ENCODE peak calls at places on chromosomes 13 and 19, in five cellular contexts. G is HCT116, K is IMR-90, Q is stomach, O is GM23248. R is an unnamed sample. For H3K9me3, the result is how much of the 10 kb centered on the place peaks cover.

GRCh38 chr13:26719356-26719945 is 41.1 kb downstream of the GPR12 start:
- DNase-seq in Q (no peak), K (peak), G (no peak), O (peak), R (no peak)

GRCh38 chr19:30070970-30071632 is 129.1 kb downstream of the URI1 start:
- DNase-seq in O (no peak), K (no peak), Q (no peak), G (no peak), R (no peak)

GRCh38 chr19:6056801-6057650 is 53.3 kb downstream of the RFX2 start:
- DNase-seq in G (no peak), Q (peak), K (peak), O (peak), R (peak)

GRCh38 chr19:28531979-28532378 is 681.0 kb downstream of the UQCRFS1 start:
- DNase-seq in Q (no peak), O (no peak), G (no peak), K (no peak), R (no peak)

GRCh38 chr19:13100871-13101589 is 1.6 kb downstream of the LYL1 start:
- DNase-seq in O (peak), Q (no peak), G (no peak), K (no peak), R (no peak)

GRCh38 chr19:5850743-5851293 is 431 bp downstream of the FUT3 start:
- DNase-seq in K (peak), G (no peak), Q (peak), O (peak), R (peak)

GRCh38 chr19:34319785-34320184 is 45.2 kb upstream of the GPI start:
- DNase-seq in K (peak), G (no peak), Q (no peak), O (no peak), R (no peak)

GRCh38 chr19:17475541-17476115 is 5.3 kb downstream of the SLC27A1 start:
- DNase-seq in K (peak), G (peak), Q (peak), O (peak), R (no peak)

GRCh38 chr19:38425810-38426466 is at the start of gene RASGRP4:
- DNase-seq in G (no peak), K (no peak), O (no peak), Q (no peak), R (no peak)

GRCh38 chr13:31556376-31556775 is 182.9 kb upstream of the RXFP2 start:
- DNase-seq in Q (no peak), O (peak), K (peak), G (no peak), R (no peak)

GRCh38 chr19:43777163-43777700 is 3.5 kb downstream of the KCNN4 start:
- DNase-seq in K (peak), Q (no peak), O (peak), G (no peak), R (no peak)

GRCh38 chr13:113338451-113338850 is 25.5 kb downstream of the GRTP1 start:
- DNase-seq in Q (no peak), O (no peak), K (no peak), G (no peak), R (no peak)

GRCh38 chr13:43687038-43687437 is 99.7 kb downstream of the ENOX1 start:
- DNase-seq in Q (no peak), G (no peak), O (no peak), K (no peak), R (no peak)

GRCh38 chr19:46944918-46945628 is 74.6 kb upstream of the NPAS1 start:
- DNase-seq in K (peak), Q (no peak), O (peak), G (no peak), R (peak)

GRCh38 chr19:38685666-38686529 is 38.4 kb downstream of the ACTN4 start:
- DNase-seq in O (peak), G (peak), Q (no peak), K (peak), R (peak)

GRCh38 chr19:19662866-19663291 is 597 bp downstream of the ATP13A1 start:
- DNase-seq in K (peak), Q (no peak), O (peak), G (no peak), R (peak)

GRCh38 chr19:43651758-43652545 is 12.3 kb upstream of the CADM4 start:
- DNase-seq in G (no peak), O (peak), K (peak), Q (peak), R (peak)

GRCh38 chr19:32174386-32175113 is 170.9 kb upstream of the ZNF507 start:
- DNase-seq in G (no peak), K (no peak), Q (no peak), O (no peak), R (no peak)

GRCh38 chr13:67225252-67226159 is 4.6 kb downstream of the PCDH9 start:
- DNase-seq in G (no peak), Q (no peak), K (no peak), O (no peak), R (no peak)

GRCh38 chr19:532578-533484 is 1.3 kb downstream of the CDC34 start:
- DNase-seq in O (peak), Q (peak), K (peak), G (peak), R (peak)

GRCh38 chr19:29753190-29753933 is 38.3 kb upstream of the C19orf12 start:
- DNase-seq in K (no peak), Q (no peak), G (no peak), O (no peak), R (no peak)

GRCh38 chr13:113724016-113724758 is 34.8 kb upstream of the TMEM255B start:
- DNase-seq in G (no peak), Q (no peak), O (no peak), K (no peak), R (no peak)

GRCh38 chr19:35844482-35845214 is 7.7 kb downstream of the NPHS1 start:
- DNase-seq in G (no peak), Q (no peak), O (no peak), K (no peak), R (no peak)
- H3K27ac ChIP-seq in G (no peak), Q (no peak), O (no peak), K (no peak), R (no peak)

DNA sequence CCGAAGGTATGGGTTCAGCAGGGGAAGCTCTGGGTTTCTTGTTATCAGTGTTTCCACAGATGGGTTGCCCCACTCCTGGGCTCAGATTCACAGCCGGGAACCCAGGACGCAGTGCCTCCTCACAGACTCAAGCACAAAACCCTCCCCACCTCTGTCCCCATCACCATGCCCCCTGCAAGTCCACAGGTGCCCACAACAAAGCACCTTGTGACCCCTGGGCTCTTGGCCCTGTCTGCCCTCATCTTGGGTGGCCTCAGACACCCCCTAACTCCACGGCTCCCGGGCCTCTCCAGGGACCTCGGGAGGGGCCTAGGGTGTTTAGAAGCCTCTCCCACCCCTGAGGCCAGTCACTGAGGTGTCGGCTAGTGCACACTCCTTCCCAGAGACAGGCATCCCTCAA is 231.7 kb downstream of the TUBA3C start:
- DNase-seq in G (no peak), O (no peak), K (no peak), Q (no peak), R (no peak)
- H3K9me3 ChIP-seq in G (under half), O (under half), K (under half), Q (under half), R (under half)

DNA sequence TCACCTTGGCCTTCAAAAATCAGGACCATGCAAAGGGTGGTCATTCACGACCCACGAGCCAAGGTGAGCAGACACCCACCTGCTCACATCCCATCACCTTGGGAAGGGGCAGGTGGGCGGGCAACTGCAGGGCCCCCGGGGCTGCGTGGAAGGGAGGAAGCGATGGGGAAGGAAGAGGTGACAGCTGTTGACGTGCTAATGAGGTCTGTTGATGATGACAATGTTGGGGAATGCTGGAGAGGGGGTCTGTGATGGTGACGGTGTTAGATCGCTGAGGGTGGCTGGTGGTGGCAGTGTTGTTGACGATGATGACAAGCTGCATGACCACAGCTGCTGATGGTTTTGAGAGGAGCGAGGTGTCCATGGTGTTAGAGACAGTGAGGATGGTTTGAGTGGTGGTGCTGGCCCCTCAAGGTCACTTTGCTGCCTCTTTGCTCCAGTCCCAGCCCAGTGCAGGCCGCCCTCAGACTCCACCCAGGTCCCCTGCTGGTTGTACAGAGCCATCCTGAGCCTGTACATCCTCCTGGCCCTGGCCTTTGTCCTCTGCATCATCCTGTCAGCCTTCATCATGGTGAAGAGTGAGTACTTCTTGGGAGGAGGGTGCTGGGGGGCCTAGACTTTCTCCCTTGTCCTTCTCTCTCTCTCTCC is 898 bp downstream of the MCEMP1 start:
- DNase-seq in K (no peak), O (no peak), G (no peak), Q (no peak), R (no peak)
- H3K27ac ChIP-seq in K (no peak), O (no peak), G (no peak), Q (no peak), R (no peak)

DNA sequence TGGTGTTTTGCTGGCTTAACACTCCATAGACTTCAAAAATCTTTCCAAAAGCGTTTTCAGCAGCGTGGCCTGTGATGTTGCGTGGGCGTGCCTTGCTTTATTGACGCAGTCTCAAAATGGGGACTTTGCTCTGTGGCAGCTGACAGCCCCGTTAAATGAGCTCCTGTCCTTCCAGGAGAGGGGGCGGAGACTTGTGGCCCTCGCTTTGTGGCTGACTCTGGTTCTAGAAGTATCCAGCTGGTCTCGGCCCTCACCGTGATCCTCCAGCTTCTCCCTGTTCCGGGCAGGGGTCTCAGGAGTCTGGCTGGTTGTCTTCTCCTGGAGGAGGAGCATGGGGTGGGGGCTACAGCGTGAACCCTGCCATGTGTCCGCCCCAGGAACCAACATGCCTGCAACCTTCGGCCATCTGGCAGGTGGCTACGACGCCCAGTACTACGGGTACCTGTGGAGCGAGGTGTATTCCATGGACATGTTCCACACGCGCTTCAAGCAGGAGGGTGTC is 8.4 kb upstream of the ZNF554 start:
- DNase-seq in K (no peak), O (no peak), G (no peak), Q (no peak), R (peak)
- H3K9me3 ChIP-seq in K (under half), O (under half), G (under half), Q (under half), R (under half)

GRCh38 chr13:46983881-46984280 is 87.0 kb upstream of the HTR2A start:
- DNase-seq in O (peak), Q (no peak), K (peak), G (no peak), R (no peak)
- H3K27ac ChIP-seq in O (no peak), Q (no peak), K (no peak), G (no peak), R (no peak)

GRCh38 chr19:16016226-16017137 is 59.8 kb upstream of the TPM4 start:
- DNase-seq in K (no peak), Q (peak), O (no peak), G (no peak), R (no peak)
- H3K9me3 ChIP-seq in K (under half), Q (under half), O (under half), G (under half), R (under half)

GRCh38 chr13:79353698-79354097 is 52.4 kb downstream of the RBM26 start:
- DNase-seq in Q (no peak), K (no peak), G (no peak), O (no peak), R (no peak)

GRCh38 chr13:79354285-79354684 is 51.8 kb downstream of the RBM26 start:
- DNase-seq in Q (no peak), G (no peak), O (no peak), K (no peak), R (no peak)

GRCh38 chr13:79360064-79360463 is 46.0 kb downstream of the RBM26 start:
- DNase-seq in G (no peak), O (no peak), Q (no peak), K (no peak), R (no peak)

GRCh38 chr13:79361299-79361698 is 44.8 kb downstream of the RBM26 start:
- DNase-seq in G (no peak), K (no peak), Q (no peak), O (peak), R (no peak)

DNA sequence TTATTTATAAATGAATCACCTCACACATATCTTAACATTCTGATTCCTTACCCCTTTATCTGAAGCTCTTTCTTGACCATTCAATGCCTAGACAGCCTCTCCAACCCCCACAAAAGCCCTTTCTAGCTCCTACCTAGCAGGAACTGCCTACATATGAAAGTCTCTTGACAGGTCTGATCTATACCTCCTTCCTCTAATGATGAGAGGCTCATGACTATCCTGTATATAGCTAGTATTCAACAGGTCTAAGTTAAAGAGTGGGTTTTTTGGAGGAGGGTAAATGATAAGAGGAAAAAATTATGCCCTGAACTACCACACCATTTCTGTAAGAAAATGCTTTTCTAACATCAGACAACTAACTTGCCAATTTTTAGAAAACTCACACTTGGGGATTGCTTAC is 47.0 kb downstream of the RBM26 start:
- DNase-seq in Q (no peak), G (no peak), O (no peak), K (no peak), R (no peak)
- H3K27ac ChIP-seq in Q (no peak), G (no peak), O (no peak), K (no peak), R (no peak)